ENCODE peak calls at places on chromosomes 11 and 22, in eight cellular contexts. One of them, this sample, is unnamed.

GRCh38 chr11:7677071-7677470 is 3.8 kb upstream of the CYB5R2 start:
- DNase-seq in activated T-helper 1 cell treated with anti-CD3 and anti-CD28 coated beads, Interleukin-12 subunit alpha, Interleukin-12 subunit beta, Interleukin-2, Interleukin-4 antibody, amounts not matched to agents 30 ng/mL and 10 ng/mL and 1 ng/mL, durations not matched to agents 14 hours and 24 hours and 36 hours: no peak
- DNase-seq in osteocyte: no peak
- DNase-seq in fibroblast of pulmonary artery: peak
- DNase-seq in NCI-H2029: no peak
- DNase-seq in brain microvascular endothelial cell: peak
- DNase-seq in NT2/D1: no peak
- DNase-seq in hypothalamus: no peak
- DNase-seq in this sample: no peak

GRCh38 chr22:17398159-17398558 is 28.9 kb downstream of the CECR2 start:
- DNase-seq in activated T-helper 1 cell treated with anti-CD3 and anti-CD28 coated beads, Interleukin-12 subunit alpha, Interleukin-12 subunit beta, Interleukin-2, Interleukin-4 antibody, amounts not matched to agents 30 ng/mL and 10 ng/mL and 1 ng/mL, durations not matched to agents 14 hours and 24 hours and 36 hours: no peak
- DNase-seq in osteocyte: no peak
- DNase-seq in fibroblast of pulmonary artery: no peak
- DNase-seq in NCI-H2029: no peak
- DNase-seq in brain microvascular endothelial cell: no peak
- DNase-seq in NT2/D1: no peak
- DNase-seq in hypothalamus: no peak
- DNase-seq in this sample: no peak

GRCh38 chr22:21587803-21588611 is 20.5 kb downstream of the UBE2L3 start:
- DNase-seq in activated T-helper 1 cell treated with anti-CD3 and anti-CD28 coated beads, Interleukin-12 subunit alpha, Interleukin-12 subunit beta, Interleukin-2, Interleukin-4 antibody, amounts not matched to agents 30 ng/mL and 10 ng/mL and 1 ng/mL, durations not matched to agents 14 hours and 24 hours and 36 hours: peak
- DNase-seq in osteocyte: no peak
- DNase-seq in fibroblast of pulmonary artery: peak
- DNase-seq in NCI-H2029: no peak
- DNase-seq in brain microvascular endothelial cell: no peak
- DNase-seq in NT2/D1: no peak
- DNase-seq in hypothalamus: no peak
- DNase-seq in this sample: no peak

GRCh38 chr11:131465746-131466145 is 95.3 kb downstream of the NTM start:
- DNase-seq in activated T-helper 1 cell treated with anti-CD3 and anti-CD28 coated beads, Interleukin-12 subunit alpha, Interleukin-12 subunit beta, Interleukin-2, Interleukin-4 antibody, amounts not matched to agents 30 ng/mL and 10 ng/mL and 1 ng/mL, durations not matched to agents 14 hours and 24 hours and 36 hours: no peak
- DNase-seq in osteocyte: no peak
- DNase-seq in fibroblast of pulmonary artery: no peak
- DNase-seq in NCI-H2029: no peak
- DNase-seq in brain microvascular endothelial cell: no peak
- DNase-seq in NT2/D1: peak
- DNase-seq in hypothalamus: no peak
- DNase-seq in this sample: no peak

GRCh38 chr22:25898707-25899365 is 156.8 kb downstream of the MYO18B start:
- DNase-seq in activated T-helper 1 cell treated with anti-CD3 and anti-CD28 coated beads, Interleukin-12 subunit alpha, Interleukin-12 subunit beta, Interleukin-2, Interleukin-4 antibody, amounts not matched to agents 30 ng/mL and 10 ng/mL and 1 ng/mL, durations not matched to agents 14 hours and 24 hours and 36 hours: no peak
- DNase-seq in osteocyte: peak
- DNase-seq in fibroblast of pulmonary artery: no peak
- DNase-seq in NCI-H2029: no peak
- DNase-seq in brain microvascular endothelial cell: no peak
- DNase-seq in NT2/D1: peak
- DNase-seq in hypothalamus: no peak
- DNase-seq in this sample: no peak

GRCh38 chr11:106989056-106989455 is 29.2 kb downstream of the GUCY1A2 start:
- DNase-seq in activated T-helper 1 cell treated with anti-CD3 and anti-CD28 coated beads, Interleukin-12 subunit alpha, Interleukin-12 subunit beta, Interleukin-2, Interleukin-4 antibody, amounts not matched to agents 30 ng/mL and 10 ng/mL and 1 ng/mL, durations not matched to agents 14 hours and 24 hours and 36 hours: no peak
- DNase-seq in osteocyte: no peak
- DNase-seq in fibroblast of pulmonary artery: peak
- DNase-seq in NCI-H2029: no peak
- DNase-seq in brain microvascular endothelial cell: no peak
- DNase-seq in NT2/D1: no peak
- DNase-seq in hypothalamus: no peak
- DNase-seq in this sample: no peak

GRCh38 chr11:65445604-65446445 is 23.2 kb downstream of the NEAT1 start:
- DNase-seq in activated T-helper 1 cell treated with anti-CD3 and anti-CD28 coated beads, Interleukin-12 subunit alpha, Interleukin-12 subunit beta, Interleukin-2, Interleukin-4 antibody, amounts not matched to agents 30 ng/mL and 10 ng/mL and 1 ng/mL, durations not matched to agents 14 hours and 24 hours and 36 hours: no peak
- DNase-seq in osteocyte: no peak
- DNase-seq in fibroblast of pulmonary artery: peak
- DNase-seq in NCI-H2029: no peak
- DNase-seq in brain microvascular endothelial cell: peak
- DNase-seq in NT2/D1: no peak
- DNase-seq in hypothalamus: no peak
- DNase-seq in this sample: no peak

GRCh38 chr11:126417463-126417862 is 62.0 kb downstream of the ST3GAL4 start:
- DNase-seq in activated T-helper 1 cell treated with anti-CD3 and anti-CD28 coated beads, Interleukin-12 subunit alpha, Interleukin-12 subunit beta, Interleukin-2, Interleukin-4 antibody, amounts not matched to agents 30 ng/mL and 10 ng/mL and 1 ng/mL, durations not matched to agents 14 hours and 24 hours and 36 hours: no peak
- DNase-seq in osteocyte: no peak
- DNase-seq in fibroblast of pulmonary artery: no peak
- DNase-seq in NCI-H2029: no peak
- DNase-seq in brain microvascular endothelial cell: no peak
- DNase-seq in NT2/D1: no peak
- DNase-seq in hypothalamus: no peak
- DNase-seq in this sample: no peak

GRCh38 chr11:102138223-102138622 is 28.0 kb downstream of the YAP1 start:
- DNase-seq in activated T-helper 1 cell treated with anti-CD3 and anti-CD28 coated beads, Interleukin-12 subunit alpha, Interleukin-12 subunit beta, Interleukin-2, Interleukin-4 antibody, amounts not matched to agents 30 ng/mL and 10 ng/mL and 1 ng/mL, durations not matched to agents 14 hours and 24 hours and 36 hours: no peak
- DNase-seq in osteocyte: no peak
- DNase-seq in fibroblast of pulmonary artery: no peak
- DNase-seq in NCI-H2029: no peak
- DNase-seq in brain microvascular endothelial cell: no peak
- DNase-seq in NT2/D1: no peak
- DNase-seq in hypothalamus: no peak
- DNase-seq in this sample: no peak

GRCh38 chr11:125313271-125314222 is 149.0 kb downstream of the PKNOX2 start:
- DNase-seq in activated T-helper 1 cell treated with anti-CD3 and anti-CD28 coated beads, Interleukin-12 subunit alpha, Interleukin-12 subunit beta, Interleukin-2, Interleukin-4 antibody, amounts not matched to agents 30 ng/mL and 10 ng/mL and 1 ng/mL, durations not matched to agents 14 hours and 24 hours and 36 hours: no peak
- DNase-seq in osteocyte: no peak
- DNase-seq in fibroblast of pulmonary artery: peak
- DNase-seq in NCI-H2029: no peak
- DNase-seq in brain microvascular endothelial cell: no peak
- DNase-seq in NT2/D1: no peak
- DNase-seq in hypothalamus: no peak
- DNase-seq in this sample: no peak

GRCh38 chr11:73598719-73599379 is 937 bp upstream of the FAM168A start:
- DNase-seq in activated T-helper 1 cell treated with anti-CD3 and anti-CD28 coated beads, Interleukin-12 subunit alpha, Interleukin-12 subunit beta, Interleukin-2, Interleukin-4 antibody, amounts not matched to agents 30 ng/mL and 10 ng/mL and 1 ng/mL, durations not matched to agents 14 hours and 24 hours and 36 hours: no peak
- DNase-seq in osteocyte: no peak
- DNase-seq in fibroblast of pulmonary artery: no peak
- DNase-seq in NCI-H2029: no peak
- DNase-seq in brain microvascular endothelial cell: no peak
- DNase-seq in NT2/D1: no peak
- DNase-seq in hypothalamus: no peak
- DNase-seq in this sample: no peak

GRCh38 chr11:34940026-34940677 is 23.7 kb downstream of the PDHX start:
- DNase-seq in activated T-helper 1 cell treated with anti-CD3 and anti-CD28 coated beads, Interleukin-12 subunit alpha, Interleukin-12 subunit beta, Interleukin-2, Interleukin-4 antibody, amounts not matched to agents 30 ng/mL and 10 ng/mL and 1 ng/mL, durations not matched to agents 14 hours and 24 hours and 36 hours: no peak
- DNase-seq in osteocyte: no peak
- DNase-seq in fibroblast of pulmonary artery: peak
- DNase-seq in NCI-H2029: no peak
- DNase-seq in brain microvascular endothelial cell: peak
- DNase-seq in NT2/D1: no peak
- DNase-seq in hypothalamus: no peak
- DNase-seq in this sample: no peak